ENCODE peak calls at places on chromosomes 4 and X, in four cellular contexts. N is naive thymus-derived CD4-positive, alpha-beta T cell; G is aorta; L is hepatocyte. T is an unnamed sample.

GRCh38 chrX:48003367-48003757 is 427 bp downstream of the ZNF182 start:
- DNase-seq in G (no peak), N (peak; percentile 26), L (no peak), T (no peak)

GRCh38 chr4:57191523-57192034 is 81.4 kb upstream of the IGFBP7 start:
- DNase-seq in L (peak; percentile 84), N (no peak), G (no peak), T (peak; percentile 88)

GRCh38 chrX:55159556-55159955 is 60.6 kb upstream of the PAGE5 start:
- DNase-seq in G (no peak), L (no peak), N (no peak), T (no peak)

GRCh38 chrX:78378476-78379115 is 51.2 kb upstream of the CYSLTR1 start:
- DNase-seq in N (no peak), L (no peak), G (no peak), T (no peak)

GRCh38 chr4:57078685-57079521 is 31.3 kb downstream of the IGFBP7 start:
- DNase-seq in L (peak; percentile 44), G (peak; percentile 68), N (no peak), T (no peak)

GRCh38 chr4:36243355-36244256 is 708 bp downstream of the ARAP2 start:
- DNase-seq in N (no peak), L (peak; percentile 68), G (peak; percentile 79), T (no peak)

GRCh38 chr4:99679204-99679603 is 21.6 kb upstream of the C4orf54 start:
- DNase-seq in G (no peak), N (no peak), L (peak; percentile 12), T (no peak)

GRCh38 chr4:168607215-168607614 is 110.4 kb downstream of the PALLD start:
- DNase-seq in L (no peak), G (no peak), N (no peak), T (no peak)

GRCh38 chrX:100819837-100820666 is at the start of gene CSTF2:
- DNase-seq in G (peak; percentile 93), N (peak; percentile 78), L (peak; percentile 86), T (peak; percentile 41)

GRCh38 chr4:99207069-99207743 is 11.8 kb downstream of the ADH6 start:
- DNase-seq in G (no peak), N (no peak), L (no peak), T (no peak)

GRCh38 chr4:92104506-92104905 is 199.3 kb upstream of the GRID2 start:
- DNase-seq in N (no peak), L (no peak), G (no peak), T (no peak)

GRCh38 chr4:185119927-185120630 is 23.0 kb upstream of the SLC25A4 start:
- DNase-seq in G (no peak), N (no peak), L (no peak), T (no peak)

GRCh38 chr4:82429728-82430192 is 502 bp downstream of the HNRNPDL start:
- DNase-seq in L (no peak), G (no peak), N (no peak), T (no peak)

GRCh38 chr4:7973545-7973981 is 33.9 kb upstream of the AFAP1 start:
- DNase-seq in L (no peak), N (no peak), G (no peak), T (no peak)

GRCh38 chr4:40976343-40976742 is 226.6 kb downstream of the NSUN7 start:
- DNase-seq in L (peak; percentile 72), G (no peak), N (no peak), T (no peak)

GRCh38 chr4:84499065-84499982 is at the start of gene NKX6-1:
- DNase-seq in L (peak; percentile 83), G (peak; percentile 92), N (no peak), T (no peak)

GRCh38 chr4:52376107-52376704 is 282.9 kb downstream of the USP46 start:
- DNase-seq in L (peak; percentile 76), N (peak; percentile 25), G (no peak), T (no peak)

GRCh38 chr4:87141428-87141827 is 79.0 kb downstream of the KLHL8 start:
- DNase-seq in G (no peak), L (no peak), N (no peak), T (no peak)
- H3K4me1 ChIP-seq in G (no peaks in the 10 kb centered on the region), L (no peaks in the 10 kb centered on the region), N (no peaks in the 10 kb centered on the region), T (no peaks in the 10 kb centered on the region)

DNA sequence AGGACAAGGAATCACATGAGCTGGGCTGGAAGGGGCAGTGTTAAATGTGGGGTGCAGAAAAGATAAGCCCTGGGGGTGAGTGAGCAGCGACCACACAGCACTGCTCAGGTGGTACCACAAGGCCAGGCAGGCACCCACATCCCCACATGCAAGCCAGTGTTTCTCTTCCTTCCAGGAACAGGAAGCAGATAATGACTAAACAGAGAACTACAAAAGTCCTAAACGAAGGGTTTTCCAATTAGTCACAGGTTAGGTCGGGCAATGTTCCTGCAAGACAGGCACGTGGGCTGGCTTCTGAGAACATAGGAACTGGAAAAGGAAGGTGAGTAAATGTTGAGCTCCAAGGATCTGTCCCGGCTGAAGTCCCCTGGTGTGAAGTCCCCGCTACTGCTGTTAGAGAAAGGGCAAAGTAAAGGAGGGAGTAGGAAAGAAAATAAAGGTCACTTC is 19.5 kb downstream of the RELL1 start:
- DNase-seq in L (peak; percentile 84), G (no peak), N (no peak), T (no peak)
- H3K4me1 ChIP-seq in L (peaks cover 48% of the 10 kb centered on the region), G (peaks cover 9% of the 10 kb centered on the region), N (peaks cover 17% of the 10 kb centered on the region), T (peaks cover 4% of the 10 kb centered on the region)

DNA sequence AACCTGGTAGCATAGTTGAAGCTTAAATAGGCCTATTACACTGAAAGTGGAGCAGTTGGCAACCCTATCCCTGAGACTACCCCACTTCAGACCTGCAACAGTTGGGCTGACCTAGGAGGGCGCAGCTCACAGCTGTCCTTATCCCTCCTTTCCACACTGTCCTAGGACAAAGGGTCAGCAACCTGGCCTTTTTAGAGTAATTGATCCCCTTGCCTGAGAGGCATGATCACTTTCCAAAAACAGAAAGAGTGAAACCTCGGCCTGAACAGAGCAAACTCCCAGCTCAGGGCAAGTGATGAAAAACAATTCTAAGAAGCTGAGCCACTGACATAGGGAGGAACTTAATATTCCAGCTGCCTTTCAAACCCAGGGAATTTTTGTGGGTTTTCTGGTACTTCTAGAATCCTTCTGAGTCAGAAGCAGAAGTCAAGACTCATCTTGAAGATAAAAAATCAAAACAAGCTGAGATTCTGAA is 94.9 kb upstream of the MYOZ2 start:
- DNase-seq in G (no peak), N (no peak), L (no peak), T (no peak)
- H3K4me1 ChIP-seq in G (peaks cover 6% of the 10 kb centered on the region), N (no peaks in the 10 kb centered on the region), L (peaks cover 16% of the 10 kb centered on the region), T (peaks cover 3% of the 10 kb centered on the region)

DNA sequence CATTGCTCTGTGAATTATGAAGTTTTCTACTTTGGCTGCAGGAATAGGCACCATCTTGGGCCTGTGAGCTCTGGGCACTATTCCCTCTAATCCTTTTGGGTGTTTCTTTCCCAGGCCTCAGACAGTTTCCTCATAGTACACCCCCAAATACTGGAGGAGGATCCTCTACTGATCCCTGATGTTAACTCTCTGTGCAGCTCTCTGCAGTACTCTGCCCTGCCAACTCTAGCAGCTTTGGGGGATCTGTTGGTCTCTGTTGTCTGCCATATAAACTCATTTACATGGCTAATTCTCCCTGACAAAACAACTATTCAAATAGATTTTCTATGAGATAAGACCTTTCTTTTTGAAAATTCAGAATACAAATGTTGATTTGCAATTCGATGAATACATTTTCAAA is 29.9 kb downstream of the USP53 start:
- DNase-seq in N (no peak), G (no peak), L (no peak), T (no peak)
- H3K4me1 ChIP-seq in N (no peaks in the 10 kb centered on the region), G (peaks cover 2% of the 10 kb centered on the region), L (no peaks in the 10 kb centered on the region), T (peaks cover 2% of the 10 kb centered on the region)

GRCh38 chr4:38663801-38664703 is at the start of gene KLF3:
- DNase-seq in N (peak; percentile 93), L (peak; percentile 96), G (peak; percentile 97), T (no peak)
- H3K4me1 ChIP-seq in N (peaks cover 33% of the 10 kb centered on the region), L (peaks cover 25% of the 10 kb centered on the region), G (peaks cover 2% of the 10 kb centered on the region), T (no peaks in the 10 kb centered on the region)

GRCh38 chr4:26197018-26197779 is 123.6 kb upstream of the RBPJ start:
- DNase-seq in G (no peak), N (no peak), L (no peak), T (no peak)
- H3K4me1 ChIP-seq in G (no peaks in the 10 kb centered on the region), N (peaks cover 37% of the 10 kb centered on the region), L (no peaks in the 10 kb centered on the region), T (no peaks in the 10 kb centered on the region)

GRCh38 chr4:39941682-39942217 is 36.0 kb downstream of the PDS5A start:
- DNase-seq in L (no peak), G (no peak), N (no peak), T (no peak)

GRCh38 chr4:39936565-39937418 is 40.9 kb downstream of the PDS5A start:
- DNase-seq in L (no peak), N (no peak), G (no peak), T (peak; percentile 11)

GRCh38 chr4:39942507-39942906 is 35.2 kb downstream of the PDS5A start:
- DNase-seq in L (no peak), G (no peak), N (no peak), T (no peak)

GRCh38 chr4:39933689-39934590 is 43.8 kb downstream of the PDS5A start:
- DNase-seq in G (no peak), L (no peak), N (no peak), T (no peak)

DNA sequence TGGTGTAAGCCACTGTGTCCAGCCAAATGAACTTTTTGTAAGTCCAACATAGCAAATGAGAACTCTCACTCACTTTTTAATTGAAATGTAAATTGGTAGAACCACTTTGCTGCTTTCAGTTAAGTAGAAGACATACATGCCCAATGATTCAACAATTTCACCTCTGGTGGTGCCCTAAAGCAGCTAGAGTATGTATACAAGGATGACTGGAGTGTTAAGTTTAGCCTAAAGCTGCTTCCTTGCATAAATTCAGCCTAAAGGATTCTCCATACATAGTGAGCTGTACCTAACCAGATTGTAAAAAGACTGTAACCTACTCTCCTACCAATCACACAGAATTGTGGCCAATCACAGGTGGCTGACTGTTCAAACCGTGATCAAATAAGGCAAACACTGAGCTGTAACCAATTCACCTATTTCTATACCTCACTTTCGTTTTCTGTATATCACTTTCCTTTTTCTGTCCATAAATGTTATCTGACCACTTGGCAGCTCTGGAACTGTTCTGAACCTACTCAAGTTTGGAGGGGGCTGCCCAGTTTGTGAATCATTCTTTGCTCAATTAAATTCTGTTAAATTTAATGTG is 39.9 kb downstream of the PDS5A start:
- DNase-seq in L (no peak), N (no peak), G (no peak), T (no peak)
- H3K4me1 ChIP-seq in L (peaks cover 12% of the 10 kb centered on the region), N (peaks cover 20% of the 10 kb centered on the region), G (peaks cover 3% of the 10 kb centered on the region), T (peaks cover 4% of the 10 kb centered on the region)

GRCh38 chr4:145484240-145484846 is 2.7 kb downstream of the SMAD1 start:
- DNase-seq in N (no peak), G (no peak), L (no peak), T (no peak)

GRCh38 chr4:145481942-145482208 is 222 bp downstream of the SMAD1 start:
- DNase-seq in N (peak; percentile 16), L (no peak), G (no peak), T (no peak)

GRCh38 chr4:145481164-145481941 is at the start of gene SMAD1:
- DNase-seq in N (peak; percentile 12), G (peak; percentile 94), L (peak; percentile 91), T (peak; percentile 16)

GRCh38 chr4:145480257-145480656 is 1.4 kb upstream of the SMAD1 start:
- DNase-seq in G (no peak), N (no peak), L (no peak), T (no peak)

GRCh38 chr4:145482209-145483021 is 762 bp downstream of the SMAD1 start:
- DNase-seq in G (peak; percentile 79), L (peak; percentile 74), N (peak; percentile 22), T (no peak)
- H3K4me1 ChIP-seq in G (peaks cover 2% of the 10 kb centered on the region), L (peaks cover 17% of the 10 kb centered on the region), N (no peaks in the 10 kb centered on the region), T (no peaks in the 10 kb centered on the region)

T was measured in iPS DF 6.9.